ENCODE peak calls at places on chromosomes 2 and 18, in four cellular contexts. One of them, this sample, is unnamed.

GRCh38 chr2:190528521-190529001 is 6.0 kb downstream of the NEMP2 start:
- DNase-seq in chondrocyte: no peak
- DNase-seq in HFFc6: no peak
- DNase-seq in Calu3: no peak
- DNase-seq in this sample: no peak

GRCh38 chr2:203887680-203888079 is 20.1 kb downstream of the CTLA4 start:
- DNase-seq in Calu3: no peak
- DNase-seq in HFFc6: no peak
- DNase-seq in chondrocyte: no peak
- DNase-seq in this sample: no peak

GRCh38 chr2:171956135-171956830 is 34.0 kb downstream of the HAT1 start:
- DNase-seq in chondrocyte: no peak
- DNase-seq in HFFc6: no peak
- DNase-seq in Calu3: no peak
- DNase-seq in this sample: no peak

GRCh38 chr2:131674174-131674507 is 146.5 kb downstream of the CCDC74A start:
- DNase-seq in chondrocyte: no peak
- DNase-seq in HFFc6: no peak
- DNase-seq in Calu3: no peak
- DNase-seq in this sample: no peak

GRCh38 chr2:44560352-44560751 is 198.6 kb downstream of the CAMKMT start:
- DNase-seq in HFFc6: no peak
- DNase-seq in chondrocyte: no peak
- DNase-seq in Calu3: peak
- DNase-seq in this sample: no peak

GRCh38 chr2:27753744-27754588 is 17.6 kb upstream of the MRPL33 start:
- DNase-seq in chondrocyte: no peak
- DNase-seq in HFFc6: peak
- DNase-seq in Calu3: peak
- DNase-seq in this sample: peak

GRCh38 chr2:197208029-197208428 is 102.6 kb downstream of the ANKRD44 start:
- DNase-seq in Calu3: no peak
- DNase-seq in HFFc6: no peak
- DNase-seq in chondrocyte: no peak
- DNase-seq in this sample: no peak

GRCh38 chr2:240958366-240959213 is 39.8 kb upstream of the SNED1 start:
- DNase-seq in Calu3: no peak
- DNase-seq in HFFc6: no peak
- DNase-seq in chondrocyte: peak
- DNase-seq in this sample: no peak

GRCh38 chr2:231600619-231601355 is 8.1 kb downstream of the TEX44 start:
- DNase-seq in chondrocyte: no peak
- DNase-seq in Calu3: no peak
- DNase-seq in HFFc6: no peak
- DNase-seq in this sample: no peak

GRCh38 chr18:48153641-48154481 is 223.4 kb upstream of the SMAD2 start:
- DNase-seq in HFFc6: peak
- DNase-seq in Calu3: no peak
- DNase-seq in chondrocyte: no peak
- DNase-seq in this sample: no peak

GRCh38 chr2:70472256-70472905 is 81.2 kb downstream of the TGFA start:
- DNase-seq in HFFc6: no peak
- DNase-seq in Calu3: no peak
- DNase-seq in chondrocyte: no peak
- DNase-seq in this sample: no peak

GRCh38 chr2:76316691-76317090 is 606.0 kb upstream of the GCFC2 start:
- DNase-seq in HFFc6: no peak
- DNase-seq in chondrocyte: no peak
- DNase-seq in Calu3: no peak
- DNase-seq in this sample: no peak

GRCh38 chr2:27715318-27716165 is 51.9 kb downstream of the SLC4A1AP start:
- DNase-seq in Calu3: peak
- DNase-seq in chondrocyte: no peak
- DNase-seq in HFFc6: peak
- DNase-seq in this sample: peak

GRCh38 chr2:167939513-167940360 is 307.7 kb downstream of the STK39 start:
- DNase-seq in chondrocyte: no peak
- DNase-seq in Calu3: no peak
- DNase-seq in HFFc6: no peak
- DNase-seq in this sample: no peak

GRCh38 chr2:204517154-204517553 is 28.1 kb upstream of the PARD3B start:
- DNase-seq in chondrocyte: no peak
- DNase-seq in Calu3: no peak
- DNase-seq in HFFc6: no peak
- DNase-seq in this sample: no peak

DNA sequence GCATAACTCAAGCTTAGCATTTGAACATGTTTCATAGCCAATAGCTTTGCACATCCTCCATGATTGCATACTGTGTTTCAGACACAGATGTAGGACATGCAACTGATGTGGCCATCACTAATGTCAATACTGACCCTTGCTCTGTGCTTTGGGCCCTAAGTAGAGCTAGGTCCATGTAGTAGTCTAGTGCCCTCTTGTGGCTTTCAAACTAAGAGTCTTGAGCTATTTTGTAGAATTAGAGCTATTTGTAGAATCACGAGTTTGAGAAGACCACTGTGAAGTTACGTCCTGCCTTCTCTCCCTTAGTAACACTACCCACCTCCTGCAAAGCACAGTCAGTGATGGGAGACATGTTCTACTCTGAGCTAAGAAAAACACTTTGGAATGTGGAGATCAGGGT is 306.4 kb upstream of the TNP1 start:
- DNase-seq in Calu3: peak
- DNase-seq in HFFc6: peak
- DNase-seq in chondrocyte: no peak
- DNase-seq in this sample: peak
- TF ChIP-seq CTCF in Calu3: peak
- TF ChIP-seq CTCF in HFFc6: peak
- TF ChIP-seq CTCF in chondrocyte: peak
- TF ChIP-seq CTCF in this sample: peak

GRCh38 chr2:119174216-119174992 is 15.9 kb upstream of the C1QL2 start:
- DNase-seq in HFFc6: no peak
- DNase-seq in Calu3: peak
- DNase-seq in chondrocyte: no peak
- DNase-seq in this sample: peak
- TF ChIP-seq CTCF in HFFc6: peak
- TF ChIP-seq CTCF in Calu3: peak
- TF ChIP-seq CTCF in chondrocyte: peak
- TF ChIP-seq CTCF in this sample: peak

GRCh38 chr2:79855264-79856006 is 342.6 kb downstream of the CTNNA2 start:
- DNase-seq in chondrocyte: no peak
- DNase-seq in HFFc6: peak
- DNase-seq in Calu3: no peak
- DNase-seq in this sample: peak
- TF ChIP-seq CTCF in chondrocyte: peak
- TF ChIP-seq CTCF in HFFc6: peak
- TF ChIP-seq CTCF in Calu3: no peak
- TF ChIP-seq CTCF in this sample: no peak

GRCh38 chr2:175309799-175310198 is 128.3 kb upstream of the ATP5MC3 start:
- DNase-seq in chondrocyte: no peak
- DNase-seq in Calu3: peak
- DNase-seq in HFFc6: peak
- DNase-seq in this sample: peak
- TF ChIP-seq CTCF in chondrocyte: peak
- TF ChIP-seq CTCF in Calu3: peak
- TF ChIP-seq CTCF in HFFc6: peak
- TF ChIP-seq CTCF in this sample: no peak

DNA sequence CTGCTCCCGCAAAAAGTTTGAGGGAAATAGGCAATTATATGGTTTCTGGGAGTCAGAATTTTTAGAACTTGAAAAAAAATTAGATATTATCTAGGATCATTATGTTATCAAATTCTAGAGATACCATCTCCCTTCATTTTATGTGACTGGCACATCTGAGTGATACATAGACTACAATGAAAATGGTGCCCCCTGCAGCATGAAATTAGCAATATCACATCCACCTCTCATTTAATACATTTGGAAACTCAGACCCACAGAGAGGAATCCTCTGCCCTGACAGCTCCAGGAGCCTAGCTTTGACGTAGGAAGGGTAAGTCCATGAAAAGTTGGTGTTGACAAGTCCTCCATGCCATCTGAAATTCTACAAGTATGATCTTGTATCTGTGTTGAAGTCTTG is 381.6 kb downstream of the SUCLG1 start:
- DNase-seq in chondrocyte: no peak
- DNase-seq in HFFc6: no peak
- DNase-seq in Calu3: peak
- DNase-seq in this sample: peak
- TF ChIP-seq CTCF in chondrocyte: peak
- TF ChIP-seq CTCF in HFFc6: peak
- TF ChIP-seq CTCF in Calu3: peak
- TF ChIP-seq CTCF in this sample: peak

GRCh38 chr2:234496442-234496834 is 443 bp downstream of the ARL4C start:
- DNase-seq in chondrocyte: no peak
- DNase-seq in HFFc6: no peak
- DNase-seq in Calu3: peak
- DNase-seq in this sample: peak
- TF ChIP-seq CTCF in chondrocyte: no peak
- TF ChIP-seq CTCF in HFFc6: no peak
- TF ChIP-seq CTCF in Calu3: no peak
- TF ChIP-seq CTCF in this sample: no peak